ENCODE peak calls at places on chromosomes 5 and 9, in ten cellular contexts. U is stomach, T is hepatocyte, F is AG10803, M is cardiac muscle cell, P is lower leg skin, E is tibial nerve, I is WERI-Rb-1, G is Calu3, Z is brain microvascular endothelial cell. B is an unnamed sample.

GRCh38 chr5:150181766-150182545 is 7.9 kb upstream of the SLC6A7 start:
- DNase-seq in F (no peak), E (no peak), Z (no peak), G (no peak), I (no peak), T (no peak), U (no peak), M (no peak), P (no peak), B (no peak)

GRCh38 chr9:121529237-121529987 is 29.8 kb upstream of the GGTA1 start:
- DNase-seq in F (peak), P (peak), Z (peak), I (no peak), G (peak), M (no peak), U (peak), T (peak), E (peak), B (no peak)

GRCh38 chr9:110282767-110283136 is 26.4 kb upstream of the TXN start:
- DNase-seq in F (no peak), M (no peak), G (no peak), U (no peak), P (no peak), Z (no peak), T (no peak), I (no peak), E (no peak), B (no peak)

GRCh38 chr5:38757451-38758245 is 88.2 kb upstream of the OSMR start:
- DNase-seq in E (no peak), I (no peak), F (peak), M (no peak), T (no peak), U (no peak), Z (no peak), G (no peak), P (no peak), B (no peak)

GRCh38 chr5:81006955-81007636 is 46.9 kb downstream of the RASGRF2 start:
- DNase-seq in E (no peak), M (no peak), Z (no peak), G (no peak), I (no peak), F (no peak), T (no peak), U (no peak), P (no peak), B (no peak)

GRCh38 chr9:77183581-77183980 is 6.2 kb downstream of the VPS13A start:
- DNase-seq in Z (no peak), P (no peak), U (no peak), E (no peak), T (no peak), F (no peak), I (no peak), M (no peak), G (no peak), B (no peak)

GRCh38 chr9:105507096-105507495 is 50.8 kb upstream of the FKTN start:
- DNase-seq in E (no peak), P (no peak), G (no peak), M (no peak), T (no peak), F (no peak), I (no peak), U (no peak), Z (no peak), B (no peak)

GRCh38 chr9:132040808-132041207 is 38.9 kb downstream of the MED27 start:
- DNase-seq in P (no peak), U (no peak), G (no peak), T (no peak), Z (no peak), E (no peak), M (peak), I (no peak), F (no peak), B (no peak)

GRCh38 chr9:22107202-22107601 is 98.1 kb upstream of the CDKN2B start:
- DNase-seq in E (no peak), I (no peak), T (no peak), G (peak), Z (peak), M (peak), P (no peak), F (no peak), U (no peak), B (no peak)

GRCh38 chr5:140840978-140841962 is at the start of gene PCDHA8:
- DNase-seq in E (no peak), F (no peak), U (no peak), G (no peak), T (no peak), I (no peak), M (no peak), Z (no peak), P (no peak), B (no peak)

GRCh38 chr9:134804871-134805270 is 75.7 kb upstream of the FCN2 start:
- DNase-seq in Z (no peak), E (no peak), P (no peak), I (no peak), G (no peak), F (no peak), M (no peak), T (no peak), U (no peak), B (no peak)

GRCh38 chr9:98136489-98136888 is 17.5 kb upstream of the TRIM14 start:
- DNase-seq in E (no peak), T (no peak), U (no peak), F (no peak), G (no peak), M (no peak), I (no peak), Z (no peak), P (no peak), B (no peak)

GRCh38 chr5:52725065-52725746 is 62.5 kb upstream of the ITGA1 start:
- DNase-seq in G (peak), Z (peak), U (peak), F (peak), T (peak), I (no peak), M (no peak), E (no peak), P (no peak), B (no peak)

GRCh38 chr9:130042931-130043653 is at the start of gene FNBP1:
- DNase-seq in G (peak), Z (peak), T (peak), F (peak), I (peak), M (peak), P (peak), U (peak), E (peak), B (peak)

GRCh38 chr5:220008-220407 is 1.9 kb downstream of the SDHA start:
- DNase-seq in G (no peak), E (no peak), Z (no peak), F (peak), I (no peak), T (no peak), M (no peak), P (no peak), U (no peak), B (no peak)

GRCh38 chr5:93359296-93359957 is 221.6 kb downstream of the NR2F1-AS1 start:
- DNase-seq in G (peak), E (no peak), I (no peak), Z (peak), U (no peak), F (peak), P (no peak), M (no peak), T (peak), B (no peak)

GRCh38 chr5:124371121-124371706 is 375.2 kb downstream of the ZNF608 start:
- DNase-seq in Z (no peak), G (no peak), U (peak), I (no peak), T (peak), F (peak), M (no peak), P (peak), E (peak), B (no peak)

DNA sequence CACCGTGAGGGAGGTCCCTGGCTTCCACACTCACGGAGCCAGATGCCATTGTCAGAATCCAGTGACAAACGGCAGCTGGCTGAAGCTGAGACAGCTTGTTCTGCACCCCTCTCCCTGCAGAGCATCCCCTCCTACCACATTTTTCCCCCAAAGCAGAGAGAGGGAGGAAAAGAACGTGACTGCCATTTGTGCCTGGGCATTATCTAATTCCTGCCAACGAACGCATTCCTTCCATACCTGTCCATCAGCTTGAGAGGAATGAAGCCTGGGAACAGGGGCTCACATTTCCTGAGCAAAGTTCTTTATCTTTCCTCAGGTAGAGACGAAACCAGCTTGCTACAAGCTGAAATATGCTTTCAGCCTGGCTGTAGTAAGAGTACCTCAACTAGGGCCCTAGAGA is 175.4 kb downstream of the SLIT3 start:
- DNase-seq in E (no peak), I (no peak), M (peak), G (no peak), T (no peak), P (no peak), U (no peak), Z (no peak), F (no peak), B (no peak)
- TF ChIP-seq CTCF in E (no peak), I (no peak), M (no peak), G (no peak), T (no peak), P (no peak), U (no peak), Z (no peak), F (no peak), B (no peak)

GRCh38 chr9:89564257-89564878 is 40.4 kb upstream of the GADD45G start:
- DNase-seq in T (peak), I (peak), P (peak), E (no peak), U (no peak), F (no peak), M (peak), Z (peak), G (peak), B (no peak)
- TF ChIP-seq CTCF in T (no peak), I (peak), P (no peak), E (no peak), U (no peak), F (no peak), M (no peak), Z (peak), G (no peak), B (no peak)

GRCh38 chr5:16784088-16784487 is 152.0 kb downstream of the MYO10 start:
- DNase-seq in T (no peak), F (peak), P (no peak), I (no peak), U (no peak), Z (peak), G (no peak), E (no peak), M (no peak), B (no peak)

GRCh38 chr5:16787278-16787677 is 148.8 kb downstream of the MYO10 start:
- DNase-seq in E (no peak), Z (no peak), P (no peak), U (peak), T (no peak), F (no peak), G (no peak), I (no peak), M (no peak), B (no peak)

GRCh38 chr5:16782227-16782626 is 153.9 kb downstream of the MYO10 start:
- DNase-seq in T (no peak), I (no peak), P (no peak), F (no peak), E (no peak), M (no peak), G (no peak), Z (no peak), U (no peak), B (no peak)

GRCh38 chr5:16788957-16789356 is 147.1 kb downstream of the MYO10 start:
- DNase-seq in P (no peak), E (no peak), G (no peak), I (no peak), T (no peak), Z (no peak), M (no peak), F (no peak), U (no peak), B (no peak)

GRCh38 chr5:16784843-16785791 is 151.0 kb downstream of the MYO10 start:
- DNase-seq in P (no peak), I (no peak), U (no peak), F (no peak), G (no peak), Z (no peak), E (no peak), M (no peak), T (no peak), B (no peak)
- TF ChIP-seq CTCF in P (no peak), I (no peak), U (no peak), F (no peak), G (no peak), Z (no peak), E (no peak), M (no peak), T (no peak), B (no peak)

DNA sequence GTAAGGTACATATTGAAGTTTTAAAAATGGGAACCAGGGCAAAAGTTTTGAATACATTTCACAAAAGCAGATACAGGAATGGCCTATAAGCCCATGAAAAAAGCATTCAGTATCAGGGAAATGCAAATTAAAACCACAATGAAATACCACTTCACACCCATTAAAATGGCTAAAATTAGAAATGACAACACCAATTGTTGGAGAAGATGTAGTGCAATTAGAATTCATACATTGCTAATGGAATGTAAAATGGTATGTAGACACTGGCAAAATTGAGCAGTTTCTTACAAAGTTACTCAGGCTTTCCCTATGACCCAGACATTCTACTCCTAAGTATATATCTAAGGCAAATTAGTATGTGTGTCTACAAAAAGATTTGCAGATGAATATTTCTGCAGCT is 34.2 kb downstream of the CDC14B start:
- DNase-seq in G (no peak), E (no peak), M (no peak), I (no peak), P (no peak), U (no peak), F (peak), T (no peak), Z (no peak), B (no peak)
- TF ChIP-seq CTCF in G (no peak), E (no peak), M (no peak), I (no peak), P (no peak), U (no peak), F (no peak), T (no peak), Z (no peak), B (no peak)

B was measured in mesothelial cell of epicardium.